ENCODE peak calls at places on chromosomes 13 and 19, in eight cellular contexts. P, R, D, W, A, U, V and O are unnamed samples.

GRCh38 chr19:30880551-30880950 is 468.7 kb downstream of the TSHZ3 start:
- DNase-seq in A (no peak), D (no peak), R (no peak), V (no peak), P (no peak), W (no peak), U (no peak), O (no peak)

GRCh38 chr13:34816543-34816942 is 125.5 kb upstream of the NBEA start:
- DNase-seq in R (no peak), D (no peak), A (no peak), U (peak; percentile 53), V (peak; percentile 2), W (peak; percentile 4), P (no peak), O (no peak)

GRCh38 chr19:49672131-49672919 is 4.7 kb upstream of the PRMT1 start:
- DNase-seq in U (no peak), D (peak; percentile 71), P (peak; percentile 84), R (peak; percentile 75), A (peak; percentile 71), W (no peak), V (no peak), O (no peak)

GRCh38 chr13:99977334-99977911 is 4.2 kb upstream of the ZIC2 start:
- DNase-seq in D (no peak), U (no peak), R (no peak), A (no peak), W (no peak), V (no peak), P (no peak), O (no peak)

GRCh38 chr19:41626877-41627276 is at the start of gene CEACAM4:
- DNase-seq in P (no peak), V (no peak), R (no peak), W (no peak), A (no peak), D (no peak), U (no peak), O (no peak)

GRCh38 chr13:108448891-108449290 is 179.4 kb downstream of the TNFSF13B start:
- DNase-seq in D (no peak), W (no peak), R (no peak), U (no peak), A (no peak), V (no peak), P (no peak), O (no peak)

GRCh38 chr19:40214936-40215335 is 3.2 kb downstream of the TTC9B start:
- DNase-seq in R (no peak), W (no peak), P (no peak), V (no peak), A (no peak), D (no peak), U (no peak), O (no peak)

GRCh38 chr13:42574011-42574410 is at the start of gene TNFSF11:
- DNase-seq in V (no peak), D (no peak), W (no peak), A (no peak), P (no peak), U (no peak), R (no peak), O (no peak)

GRCh38 chr19:6226444-6227155 is 53.2 kb downstream of the MLLT1 start:
- DNase-seq in U (no peak), P (peak; percentile 39), V (no peak), D (no peak), A (no peak), W (no peak), R (no peak), O (no peak)

GRCh38 chr19:8221161-8221560 is 12.0 kb downstream of the CERS4 start:
- DNase-seq in P (peak; percentile 27), A (no peak), W (no peak), V (no peak), R (no peak), U (no peak), D (peak; percentile 14), O (no peak)

GRCh38 chr13:45257638-45258338 is 56.9 kb upstream of the KCTD4 start:
- DNase-seq in A (no peak), U (no peak), D (no peak), W (no peak), R (peak; percentile 51), P (no peak), V (no peak), O (no peak)

GRCh38 chr13:73440296-73440895 is 381.6 kb downstream of the KLF5 start:
- DNase-seq in W (no peak), V (no peak), D (no peak), R (peak; percentile 15), A (no peak), P (no peak), U (no peak), O (no peak)

GRCh38 chr13:37492741-37493514 is 105.6 kb downstream of the POSTN start:
- DNase-seq in P (no peak), W (peak; percentile 88), D (no peak), U (peak; percentile 81), A (no peak), V (no peak), R (peak; percentile 70), O (no peak)

GRCh38 chr13:63944896-63945295 is 2529.2 kb upstream of the PCDH20 start:
- DNase-seq in P (no peak), R (no peak), V (no peak), W (no peak), U (no peak), D (no peak), A (no peak), O (no peak)

GRCh38 chr13:111203742-111204386 is 88.8 kb downstream of the ARHGEF7 start:
- DNase-seq in W (no peak), A (no peak), P (no peak), R (no peak), D (no peak), U (no peak), V (no peak), O (no peak)